ENCODE peak calls at places on chromosomes 11 and 22, in four cellular contexts. T is PC-9, J is IMR-90, L is GM06990. C is an unnamed sample.

GRCh38 chr11:118200901-118201680 is 23.7 kb downstream of the JAML start:
- DNase-seq in J (no peak), T (no peak), L (no peak), C (no peak)

GRCh38 chr11:67282155-67282875 is 6.8 kb upstream of the ANKRD13D start:
- DNase-seq in J (no peak), L (peak), T (no peak), C (no peak)

GRCh38 chr11:36308577-36308976 is 12.5 kb downstream of the PRR5L start:
- DNase-seq in L (no peak), T (no peak), J (no peak), C (no peak)

GRCh38 chr11:126115820-126116319 is 53.2 kb upstream of the CDON start:
- DNase-seq in T (peak), L (no peak), J (peak), C (peak)

GRCh38 chr11:109612481-109612880 is 190.5 kb downstream of the C11orf87 start:
- DNase-seq in J (no peak), L (no peak), T (no peak), C (no peak)

GRCh38 chr11:119493712-119494111 is 70.7 kb upstream of the THY1 start:
- DNase-seq in L (no peak), J (peak), T (peak), C (peak)

GRCh38 chr22:47232197-47232596 is 469.7 kb downstream of the TBC1D22A start:
- DNase-seq in L (no peak), T (no peak), J (no peak), C (no peak)

GRCh38 chr11:118924591-118925585 is 838 bp downstream of the BCL9L start:
- DNase-seq in L (peak), T (no peak), J (peak), C (no peak)

GRCh38 chr11:117189191-117189940 is 9.8 kb upstream of the TAGLN start:
- DNase-seq in T (no peak), L (peak), J (no peak), C (no peak)

GRCh38 chr11:100630898-100631297 is 56.2 kb upstream of the ARHGAP42 start:
- DNase-seq in L (no peak), J (peak), T (no peak), C (no peak)

GRCh38 chr11:116257092-116257491 is 515.7 kb downstream of the BUD13 start:
- DNase-seq in J (no peak), L (no peak), T (no peak), C (no peak)

GRCh38 chr11:1071571-1072115 is 3.0 kb upstream of the MUC2 start:
- DNase-seq in T (no peak), L (no peak), J (no peak), C (no peak)

DNA sequence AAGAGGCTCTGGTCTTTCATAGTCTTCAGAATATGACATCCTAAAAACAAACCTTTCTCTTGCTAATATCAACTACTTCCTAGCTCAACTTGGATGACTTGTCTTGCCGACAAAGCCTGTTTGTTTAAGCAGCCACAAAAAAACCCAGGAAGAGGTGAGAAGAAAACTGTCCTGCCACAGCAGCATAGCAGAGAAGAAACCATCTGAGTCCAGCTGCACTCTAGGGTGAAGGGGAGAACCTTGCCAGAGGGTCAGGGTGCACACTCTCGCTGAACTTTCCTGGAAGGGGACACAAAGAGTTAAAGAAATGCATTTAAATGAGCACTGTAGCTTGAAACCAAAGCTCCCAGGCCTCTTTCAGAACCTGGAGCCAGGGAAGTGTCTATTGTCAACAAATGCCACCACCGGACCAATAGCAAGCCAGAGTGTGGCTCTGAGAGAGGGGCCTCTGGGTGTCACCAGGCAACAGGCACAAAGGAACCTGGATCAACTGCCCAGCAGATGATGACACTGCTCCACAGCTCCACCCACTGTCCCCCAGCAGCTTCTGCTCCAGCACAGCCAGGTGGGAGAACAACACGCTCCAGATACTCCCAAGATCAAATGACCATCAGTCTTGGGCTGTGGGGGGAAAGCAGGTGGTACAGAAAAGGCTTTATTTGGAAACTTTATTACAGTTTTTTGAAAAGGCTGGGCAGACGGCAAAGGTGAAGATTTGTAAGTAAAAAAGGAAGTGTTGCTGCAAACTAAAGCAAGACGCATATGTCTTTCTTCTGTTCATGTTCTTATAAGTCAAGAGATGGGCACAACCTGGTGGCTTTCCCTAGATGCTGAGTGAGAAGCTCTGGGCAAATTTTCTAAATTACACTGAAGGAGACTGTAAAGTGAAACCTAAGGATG is 105.7 kb downstream of the RASSF10 start:
- DNase-seq in J (no peak), L (no peak), T (peak), C (no peak)
- TF ChIP-seq CTCF in J (no peak), L (peak), T (no peak), C (peak)

GRCh38 chr22:26894362-26894761 is 237.0 kb downstream of the MIAT start:
- DNase-seq in J (peak), L (no peak), T (no peak), C (no peak)
- H3K4me3 ChIP-seq in J (no peak), L (no peak), T (no peak), C (no peak)

GRCh38 chr22:50246242-50247175 is 1.7 kb upstream of the TUBGCP6 start:
- DNase-seq in L (no peak), J (no peak), T (no peak), C (no peak)
- TF ChIP-seq CTCF in L (no peak), J (no peak), T (peak), C (no peak)

DNA sequence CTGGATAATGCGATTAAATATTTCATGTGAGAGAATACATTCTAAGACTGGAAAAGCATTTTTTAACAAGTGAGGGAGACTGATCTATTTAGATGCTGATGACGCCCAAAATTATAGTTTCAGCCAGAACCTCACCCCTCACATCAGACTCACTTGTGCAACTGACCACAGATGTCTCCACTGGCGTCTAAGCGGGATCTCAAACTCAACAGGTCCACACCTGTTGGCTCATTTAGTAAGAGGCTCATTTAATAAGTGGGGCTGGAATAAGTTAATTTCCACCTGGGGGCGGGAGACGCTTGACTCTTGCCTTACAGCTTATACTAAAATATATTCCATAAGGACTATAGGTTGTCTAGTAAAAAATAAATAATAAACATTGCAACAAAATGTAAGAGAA is 47.5 kb downstream of the MORC2 start:
- DNase-seq in T (no peak), L (no peak), J (no peak), C (no peak)
- H3K4me3 ChIP-seq in T (no peak), L (no peak), J (no peak), C (no peak)